ENCODE peak calls at places on chromosomes 16 and 17, in five cellular contexts. K is BJ; S is naive thymus-derived CD4-positive, alpha-beta T cell; L is AG04450; E is MM.1S. Y is an unnamed sample.

GRCh38 chr17:38897176-38897575 is 27.3 kb downstream of the LASP1 start:
- DNase-seq in K (no peak), S (no peak), L (no peak), E (no peak), Y (peak)

GRCh38 chr16:77402672-77403071 is 32.2 kb downstream of the ADAMTS18 start:
- DNase-seq in K (no peak), S (no peak), L (no peak), E (no peak), Y (no peak)

GRCh38 chr17:50475362-50475761 is 3.3 kb upstream of the RSAD1 start:
- DNase-seq in K (no peak), S (no peak), L (no peak), E (no peak), Y (no peak)

GRCh38 chr16:75099738-75100615 is 16.6 kb downstream of the LDHD start:
- DNase-seq in K (no peak), S (peak), L (no peak), E (no peak), Y (no peak)

GRCh38 chr16:55543470-55543869 is 23.0 kb upstream of the CAPNS2 start:
- DNase-seq in K (no peak), S (no peak), L (no peak), E (no peak), Y (no peak)

GRCh38 chr16:66020061-66020460 is 346.4 kb upstream of the CDH5 start:
- DNase-seq in K (no peak), S (no peak), L (no peak), E (no peak), Y (no peak)

GRCh38 chr16:84175351-84176081 is 11.3 kb downstream of the TAF1C start:
- DNase-seq in K (no peak), S (peak), L (peak), E (peak), Y (no peak)

GRCh38 chr17:50129303-50129945 is 536 bp downstream of the SAMD14 start:
- DNase-seq in K (no peak), S (peak), L (no peak), E (no peak), Y (no peak)

GRCh38 chr16:51154271-51155171 is 3.5 kb upstream of the SALL1 start:
- DNase-seq in K (no peak), S (no peak), L (no peak), E (no peak), Y (no peak)

GRCh38 chr16:3401719-3402397 is 843 bp downstream of the ZNF174 start:
- DNase-seq in K (no peak), S (peak), L (no peak), E (no peak), Y (no peak)

GRCh38 chr16:63361032-63361624 is 1324.9 kb upstream of the CDH8 start:
- DNase-seq in K (no peak), S (no peak), L (peak), E (peak), Y (peak)

GRCh38 chr16:85928411-85928820 is 29.5 kb downstream of the IRF8 start:
- DNase-seq in K (peak), S (no peak), L (no peak), E (no peak), Y (no peak)

GRCh38 chr16:55701442-55702319 is 45.9 kb downstream of the SLC6A2 start:
- DNase-seq in K (no peak), S (no peak), L (peak), E (peak), Y (no peak)

GRCh38 chr17:41812176-41813038 is at the start of gene FKBP10:
- DNase-seq in K (no peak), S (peak), L (peak), E (peak), Y (peak)

GRCh38 chr17:45160505-45161287 is 979 bp upstream of the HEXIM2 start:
- DNase-seq in K (no peak), S (peak), L (no peak), E (peak), Y (no peak)

GRCh38 chr16:64983983-64984382 is 137.9 kb downstream of the CDH11 start:
- DNase-seq in K (no peak), S (no peak), L (peak), E (no peak), Y (peak)

GRCh38 chr16:65808735-65809134 is 557.8 kb upstream of the CDH5 start:
- DNase-seq in K (no peak), S (no peak), L (no peak), E (no peak), Y (no peak)

DNA sequence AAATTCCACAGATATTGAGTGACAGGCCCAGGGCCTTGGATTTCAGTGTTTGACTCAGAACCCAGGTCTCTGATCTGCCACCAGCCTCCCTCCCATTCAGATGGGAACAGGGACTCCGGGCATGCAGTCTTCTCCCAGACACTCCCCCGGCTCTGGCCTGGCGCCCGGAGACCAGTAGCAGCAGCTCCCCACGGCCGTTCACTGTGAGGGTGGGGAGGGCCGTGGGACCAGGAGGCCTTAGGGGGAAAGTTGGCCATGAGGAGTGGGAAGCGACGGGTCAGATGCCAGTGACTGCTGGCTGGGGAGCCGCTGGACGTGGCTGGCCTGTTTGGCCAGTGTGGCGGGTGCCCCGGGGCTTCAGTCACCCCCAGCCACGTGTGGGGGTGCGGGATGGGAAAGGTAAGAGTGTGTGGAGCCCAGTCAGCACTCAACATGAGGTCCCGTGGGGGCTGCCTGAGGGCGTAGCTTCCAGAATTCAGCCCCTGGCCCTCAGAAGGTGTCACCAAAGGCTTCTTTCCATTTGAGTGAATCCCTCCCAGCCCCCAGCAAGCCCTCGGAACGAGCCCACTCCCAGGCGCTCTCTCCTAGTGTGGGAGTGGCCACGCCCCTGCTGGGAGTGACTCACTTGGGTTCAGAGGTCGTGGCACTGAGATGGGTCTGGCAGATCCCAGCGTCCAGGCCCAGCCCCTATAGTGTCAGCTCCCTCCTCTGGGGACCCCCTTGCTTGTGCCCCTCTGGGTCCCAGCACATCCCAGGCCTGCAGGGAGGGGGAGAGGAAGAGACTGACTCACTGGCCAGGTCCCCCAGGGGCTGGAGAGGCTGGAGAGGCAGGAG is 309.4 kb downstream of the SEC14L1 start:
- DNase-seq in K (no peak), S (no peak), L (no peak), E (no peak), Y (no peak)
- H3K4me3 ChIP-seq in K (peak), S (peak), L (peak), E (peak), Y (peak)

DNA sequence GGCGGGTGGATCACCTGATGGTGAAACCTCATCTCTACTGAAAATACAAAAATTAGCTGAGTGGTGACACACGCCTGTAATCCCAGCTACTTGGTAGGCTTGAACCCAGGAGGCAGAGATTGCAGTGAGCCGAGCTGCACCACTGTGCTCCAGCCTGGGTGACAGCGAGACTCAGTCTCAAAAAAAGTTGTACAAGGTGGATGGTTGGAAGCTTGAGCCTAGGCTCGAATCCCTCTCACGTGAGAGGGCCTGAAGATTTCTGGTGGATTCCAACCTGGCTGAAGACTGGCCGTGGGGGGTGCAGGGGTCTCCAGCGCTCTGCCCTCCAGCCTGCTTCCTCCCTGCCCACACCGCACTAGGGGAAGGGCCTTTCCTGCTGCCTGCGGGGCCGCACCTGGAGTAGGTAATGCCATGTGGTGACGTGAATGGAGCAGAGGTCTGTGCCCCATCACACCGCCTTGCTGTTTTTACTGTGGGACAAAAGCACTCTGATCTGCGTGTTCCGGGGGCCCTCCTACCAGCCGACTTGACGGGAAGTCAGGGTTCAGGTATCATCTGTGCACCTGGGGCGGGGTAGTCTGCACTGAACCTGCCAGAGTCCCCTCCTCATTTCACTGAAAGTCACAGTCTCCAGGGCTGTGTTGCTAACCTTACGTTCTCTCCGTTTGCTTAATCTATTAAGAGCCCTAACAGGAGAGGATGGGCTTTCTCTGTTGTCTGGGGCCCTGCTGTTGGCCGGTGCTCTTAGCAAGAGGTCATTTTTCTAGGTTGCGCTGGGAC is 4.2 kb downstream of the RPL13 start:
- DNase-seq in K (no peak), S (no peak), L (no peak), E (no peak), Y (no peak)
- H3K4me3 ChIP-seq in K (no peak), S (no peak), L (no peak), E (no peak), Y (no peak)

DNA sequence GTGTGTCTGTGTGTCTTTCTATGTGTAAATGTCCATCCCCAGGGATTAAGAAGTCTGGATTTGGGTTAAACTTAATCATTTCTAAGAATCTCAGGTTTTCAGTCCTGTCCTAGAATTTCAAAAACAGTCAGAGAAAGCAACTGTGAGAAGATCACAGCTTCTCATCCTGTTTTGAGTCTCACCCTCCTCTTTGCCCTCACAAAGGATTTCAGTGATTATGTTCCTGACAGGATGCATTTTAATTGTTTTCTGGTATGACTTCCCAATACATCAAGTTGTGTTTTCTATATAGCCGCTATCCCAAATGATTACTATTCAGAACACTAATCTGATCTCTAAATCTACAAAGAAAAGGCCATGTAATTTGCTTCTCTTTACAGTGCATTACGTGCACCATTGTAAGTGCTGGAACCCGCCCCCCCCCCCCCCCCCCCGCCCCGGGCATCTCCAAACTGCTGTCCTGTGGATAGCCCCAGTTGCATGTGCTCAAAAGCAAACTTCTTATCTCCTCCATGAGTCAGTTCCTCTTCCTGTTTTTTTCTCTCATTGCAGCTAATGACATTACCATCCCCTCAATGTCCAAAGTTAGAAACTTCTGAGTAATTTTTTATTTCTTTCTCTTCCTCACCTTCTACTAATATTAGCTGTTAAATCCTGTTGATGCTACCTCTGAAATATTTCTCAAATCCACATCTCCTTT is 73.9 kb downstream of the CDH13 start:
- DNase-seq in K (no peak), S (no peak), L (no peak), E (no peak), Y (no peak)
- H3K4me3 ChIP-seq in K (no peak), S (no peak), L (no peak), E (no peak), Y (no peak)

GRCh38 chr16:17468611-17469010 is 2.1 kb downstream of the XYLT1 start:
- DNase-seq in K (no peak), S (no peak), L (no peak), E (no peak), Y (no peak)
- H3K4me3 ChIP-seq in K (peak), S (peak), L (peak), E (peak), Y (peak)

GRCh38 chr16:29900102-29900887 is at the start of gene ASPHD1:
- DNase-seq in K (no peak), S (peak), L (peak), E (peak), Y (peak)

GRCh38 chr16:29897333-29897732 is 2.0 kb downstream of the SEZ6L2 start:
- DNase-seq in K (no peak), S (no peak), L (no peak), E (no peak), Y (no peak)

GRCh38 chr16:29899516-29900101 is at the start of gene SEZ6L2:
- DNase-seq in K (peak), S (no peak), L (peak), E (no peak), Y (peak)

GRCh38 chr16:29898135-29898534 is 1.2 kb downstream of the SEZ6L2 start:
- DNase-seq in K (no peak), S (no peak), L (no peak), E (no peak), Y (no peak)

GRCh38 chr16:29898786-29899515 is 399 bp downstream of the SEZ6L2 start:
- DNase-seq in K (no peak), S (no peak), L (no peak), E (no peak), Y (no peak)
- H3K4me3 ChIP-seq in K (peak), S (no peak), L (peak), E (no peak), Y (peak)

GRCh38 chr17:48026503-48027321 is 10.9 kb downstream of the COPZ2 start:
- DNase-seq in K (peak), S (peak), L (peak), E (peak), Y (peak)

GRCh38 chr17:48025040-48025903 is 12.3 kb downstream of the COPZ2 start:
- DNase-seq in K (peak), S (peak), L (peak), E (peak), Y (peak)

GRCh38 chr17:48027322-48027981 is 10.1 kb downstream of the COPZ2 start:
- DNase-seq in K (no peak), S (no peak), L (no peak), E (no peak), Y (no peak)

GRCh38 chr17:48024149-48025039 is 13.2 kb downstream of the COPZ2 start:
- DNase-seq in K (no peak), S (peak), L (no peak), E (peak), Y (no peak)

GRCh38 chr17:48025904-48026502 is 11.6 kb downstream of the COPZ2 start:
- DNase-seq in K (no peak), S (no peak), L (no peak), E (no peak), Y (no peak)
- H3K4me3 ChIP-seq in K (peak), S (peak), L (no peak), E (peak), Y (peak)

DNA sequence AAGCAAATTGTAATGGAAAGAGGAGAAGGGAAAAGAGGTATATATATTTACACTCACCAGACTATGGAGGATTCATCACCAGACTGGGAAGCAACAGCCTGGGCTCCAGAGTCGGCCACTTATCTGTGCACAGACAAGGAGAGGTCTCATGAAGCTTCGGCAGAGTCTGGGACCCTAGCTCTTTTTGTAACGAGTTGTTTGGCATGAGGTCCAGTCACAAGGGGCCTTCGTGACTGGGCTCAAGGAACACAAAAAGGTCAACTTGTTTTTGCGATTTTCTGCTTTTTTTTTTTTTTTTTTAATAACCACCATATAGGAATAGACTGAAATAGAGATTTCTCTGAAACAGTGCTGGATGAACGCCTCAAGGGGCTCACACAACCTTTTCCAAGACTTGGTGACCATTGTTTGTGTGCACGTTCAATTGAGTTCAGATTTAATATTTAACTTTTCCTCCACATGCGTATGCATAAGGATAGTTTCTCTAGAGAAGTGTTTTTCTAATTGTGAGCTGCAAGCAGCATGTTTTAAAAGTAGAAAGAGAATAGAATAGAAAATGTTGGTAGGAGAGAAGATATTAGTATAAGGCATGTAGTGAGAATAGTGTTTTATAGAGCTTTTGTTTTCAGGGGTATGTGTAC is 25.8 kb downstream of the BPTF start:
- DNase-seq in K (no peak), S (no peak), L (no peak), E (no peak), Y (no peak)
- H3K4me3 ChIP-seq in K (no peak), S (no peak), L (no peak), E (no peak), Y (no peak)

GRCh38 chr17:36464765-36465088 is 21.8 kb upstream of the ZNHIT3 start:
- DNase-seq in K (no peak), S (no peak), L (no peak), E (no peak), Y (no peak)

GRCh38 chr17:36460265-36460937 is 26.1 kb upstream of the ZNHIT3 start:
- DNase-seq in K (no peak), S (no peak), L (no peak), E (no peak), Y (no peak)

GRCh38 chr17:36461330-36462110 is 25.0 kb upstream of the ZNHIT3 start:
- DNase-seq in K (no peak), S (no peak), L (no peak), E (no peak), Y (no peak)

GRCh38 chr17:36459601-36460000 is 26.9 kb upstream of the ZNHIT3 start:
- DNase-seq in K (no peak), S (no peak), L (no peak), E (no peak), Y (no peak)

DNA sequence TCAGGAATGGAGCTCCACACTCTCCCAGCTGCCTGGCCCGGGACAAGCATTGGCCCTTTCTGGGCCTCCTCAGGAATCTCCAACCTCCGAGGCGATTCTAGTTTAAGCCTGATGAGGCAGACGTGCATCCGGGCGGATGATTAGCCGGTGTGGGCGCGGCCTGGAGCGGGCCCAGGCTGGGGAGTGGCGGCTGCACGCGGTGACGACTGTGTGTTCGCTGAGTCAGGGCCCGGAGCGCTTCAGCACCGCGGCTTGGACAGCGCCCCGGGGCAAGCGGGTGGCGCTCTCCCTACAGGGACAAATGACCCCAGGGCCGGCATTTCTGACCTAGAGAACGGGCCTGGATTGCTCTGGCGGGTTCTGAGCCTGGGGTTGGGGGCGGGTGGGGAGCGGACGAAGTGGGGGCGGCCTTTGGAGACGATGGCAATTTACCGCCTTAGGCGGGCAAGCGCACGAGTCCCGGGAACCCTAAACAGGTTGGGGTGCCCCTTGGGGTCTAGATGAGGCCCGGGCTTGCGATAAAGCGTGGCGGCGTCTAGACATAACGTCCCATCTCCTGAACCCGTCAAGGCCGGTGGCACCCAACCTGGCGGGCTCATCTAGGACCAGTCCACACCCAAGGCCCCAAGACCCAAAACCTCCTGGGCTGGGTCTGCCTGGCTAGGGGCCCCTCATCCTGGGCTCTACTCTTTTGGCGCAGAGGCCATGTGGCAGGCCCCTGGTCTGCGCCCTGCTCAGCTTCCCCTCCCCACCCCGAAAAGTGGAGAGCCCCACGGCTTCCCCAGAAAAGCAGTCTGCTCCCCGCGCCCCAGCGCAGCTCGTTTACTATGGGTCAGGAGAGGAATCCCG is 22.3 kb upstream of the ZNHIT3 start:
- DNase-seq in K (no peak), S (peak), L (no peak), E (peak), Y (peak)
- H3K4me3 ChIP-seq in K (no peak), S (no peak), L (no peak), E (no peak), Y (no peak)

DNA sequence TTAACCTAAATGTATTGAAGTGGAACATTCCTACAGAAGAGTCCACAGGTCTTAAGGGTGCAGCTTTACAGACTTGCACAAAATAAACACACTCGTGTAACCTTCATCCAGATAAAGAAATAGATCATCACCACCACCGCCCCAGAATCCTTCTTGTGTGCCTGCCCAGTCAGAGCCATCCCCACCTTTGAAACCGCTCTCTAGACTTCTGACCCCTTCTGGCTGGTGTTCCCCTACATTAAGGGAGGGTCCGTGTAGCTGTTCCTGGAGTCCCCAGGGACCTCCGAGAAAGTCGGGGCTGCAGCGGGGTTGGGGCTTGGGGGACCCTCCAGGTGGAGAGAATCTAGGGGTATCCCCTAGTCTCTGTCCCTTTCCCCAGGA is 9.4 kb downstream of the TBX4 start:
- DNase-seq in K (no peak), S (no peak), L (no peak), E (no peak), Y (no peak)
- H3K4me3 ChIP-seq in K (no peak), S (no peak), L (peak), E (no peak), Y (no peak)